ENCODE peak calls at places on chromosomes 13 and 19, in nine cellular contexts. L is HepG2, F is H1, O is K562, X is SK-N-SH, R is stomach, S is transverse colon, E is suprapubic skin, G is GM12878. H is an unnamed sample.
A peak's percentile ranks its signal among the peaks of the same experiment; 100 is the strongest.

GRCh38 chr19:38233740-38234251 is 9.8 kb upstream of the DPF1 start:
- DNase-seq in L (peak; percentile 58), O (peak; percentile 91), R (peak; percentile 90), F (no peak), G (no peak), S (peak; percentile 88), E (no peak), X (peak; percentile 88), H (peak; percentile 68)

GRCh38 chr19:16205205-16206045 is 7.7 kb downstream of the AP1M1 start:
- DNase-seq in F (no peak), S (no peak), R (no peak), E (no peak), O (no peak), X (peak; percentile 17), G (no peak), L (peak; percentile 24), H (peak; percentile 57)

GRCh38 chr13:89465366-89465765 is 1794.2 kb downstream of the SLITRK5 start:
- DNase-seq in E (no peak), X (no peak), O (no peak), L (no peak), S (no peak), R (no peak), G (peak; percentile 3), F (no peak), H (no peak)

GRCh38 chr13:94481966-94482365 is 2.5 kb upstream of the DCT start:
- DNase-seq in G (no peak), L (peak; percentile 10), S (no peak), O (no peak), F (no peak), X (no peak), R (no peak), E (no peak), H (no peak)

GRCh38 chr13:22002893-22003292 is 332.0 kb downstream of the FGF9 start:
- DNase-seq in F (no peak), X (no peak), L (no peak), S (no peak), G (no peak), O (no peak), E (no peak), R (no peak), H (no peak)

GRCh38 chr19:18738961-18739690 is 52.0 kb downstream of the COMP start:
- DNase-seq in L (no peak), G (no peak), E (no peak), F (no peak), O (no peak), S (no peak), R (no peak), X (no peak), H (no peak)

GRCh38 chr19:35673121-35673804 is 6.9 kb downstream of the UPK1A start:
- DNase-seq in F (peak; percentile 21), X (peak; percentile 84), S (peak; percentile 35), O (peak; percentile 52), E (no peak), R (peak; percentile 43), L (peak; percentile 24), G (no peak), H (no peak)

GRCh38 chr19:49997709-49998108 is 27.5 kb downstream of the VRK3 start:
- DNase-seq in L (peak; percentile 56), O (peak; percentile 51), E (no peak), G (peak; percentile 26), R (no peak), S (no peak), X (peak; percentile 78), F (no peak), H (no peak)

GRCh38 chr13:21139374-21139773 is 37.0 kb downstream of the SKA3 start:
- DNase-seq in S (peak; percentile 18), O (no peak), G (no peak), E (no peak), F (no peak), X (no peak), L (no peak), R (no peak), H (peak; percentile 43)

GRCh38 chr19:55087542-55087935 is 11.9 kb downstream of the EPS8L1 start:
- DNase-seq in F (no peak), L (no peak), X (no peak), E (peak; percentile 65), R (no peak), O (no peak), S (no peak), G (no peak), H (no peak)

GRCh38 chr13:32010137-32010536 is 21.4 kb upstream of the FRY start:
- DNase-seq in R (no peak), O (no peak), E (no peak), S (no peak), G (no peak), F (no peak), X (no peak), L (no peak), H (no peak)

GRCh38 chr19:51809787-51810186 is 14.8 kb downstream of the FPR3 start:
- DNase-seq in S (no peak), L (peak; percentile 21), O (no peak), X (no peak), G (no peak), R (no peak), F (no peak), E (no peak), H (no peak)

DNA sequence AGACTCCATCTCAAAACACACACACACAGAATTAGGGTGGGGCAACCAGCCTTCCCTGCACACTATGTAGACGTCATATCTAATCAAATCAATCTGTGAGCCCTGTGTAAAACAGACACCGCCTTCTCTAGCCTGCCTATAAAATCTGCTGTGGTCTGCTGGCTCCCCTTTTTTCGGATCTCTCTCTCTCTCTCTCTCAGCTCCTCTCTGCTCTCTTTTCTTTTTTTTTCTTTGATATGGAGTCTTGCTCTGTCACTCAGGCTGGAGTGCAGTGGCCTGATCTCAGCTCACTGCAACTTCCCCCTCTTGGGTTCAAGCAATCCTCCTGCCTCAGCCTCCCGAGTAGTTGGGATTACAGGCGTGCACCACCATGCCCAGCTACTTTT is 11.8 kb upstream of the CD70 start:
- DNase-seq in F (no peak), O (peak; percentile 60), L (no peak), G (no peak), S (no peak), R (no peak), X (no peak), E (no peak), H (no peak)
- TF ChIP-seq EP300 in F (no peak), O (no peak), L (no peak), G (no peak), S (no peak), R (no peak), X (no peak), E (no peak), H (no peak)

DNA sequence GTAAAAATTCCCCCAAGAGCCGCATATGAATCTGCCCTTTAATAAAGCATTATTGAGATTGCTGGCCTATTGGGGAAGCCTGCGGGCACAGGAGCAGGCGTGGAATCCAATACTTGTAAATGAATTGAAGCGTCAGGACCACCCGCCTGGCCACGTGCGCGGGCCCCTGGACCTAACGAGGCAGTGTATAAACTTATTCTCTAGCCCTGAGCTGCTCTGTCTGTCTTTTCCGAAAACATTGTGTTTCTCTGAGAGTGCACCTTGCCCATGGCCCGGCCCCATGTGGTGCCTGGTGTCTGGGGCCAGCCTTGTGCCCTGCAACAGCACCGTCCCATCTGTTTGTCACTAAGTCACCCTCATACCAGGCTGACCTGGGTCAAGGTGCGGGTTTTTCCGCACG is 14.4 kb downstream of the UBXN6 start:
- DNase-seq in S (no peak), G (no peak), R (no peak), X (no peak), L (no peak), E (no peak), O (no peak), F (no peak), H (no peak)
- H3K36me3 ChIP-seq in S (no peaks in the 10 kb centered on the region), G (peaks cover 29% of the 10 kb centered on the region), R (peaks cover 54% of the 10 kb centered on the region), X (peaks cover 42% of the 10 kb centered on the region), L (peaks cover 15% of the 10 kb centered on the region), E (peaks cover 42% of the 10 kb centered on the region), O (peaks cover 86% of the 10 kb centered on the region), F (peaks cover 28% of the 10 kb centered on the region), H (no peaks in the 10 kb centered on the region)

GRCh38 chr13:98504371-98504963 is 72.4 kb downstream of the STK24 start:
- DNase-seq in G (peak; percentile 56), R (no peak), L (no peak), X (no peak), S (no peak), E (no peak), O (no peak), F (no peak), H (no peak)

GRCh38 chr13:98509271-98510155 is 67.4 kb downstream of the STK24 start:
- DNase-seq in S (peak; percentile 76), G (peak; percentile 79), E (peak; percentile 84), O (peak; percentile 93), X (no peak), R (peak; percentile 66), L (peak; percentile 30), F (no peak), H (peak; percentile 47)

GRCh38 chr13:98506343-98507059 is 70.4 kb downstream of the STK24 start:
- DNase-seq in O (no peak), F (no peak), S (no peak), L (peak; percentile 61), R (no peak), X (no peak), E (peak; percentile 56), G (no peak), H (no peak)

GRCh38 chr13:98508280-98509074 is 68.4 kb downstream of the STK24 start:
- DNase-seq in G (no peak), O (no peak), E (no peak), S (no peak), F (no peak), X (no peak), L (peak; percentile 35), R (no peak), H (no peak)

GRCh38 chr13:98507060-98507797 is 69.7 kb downstream of the STK24 start:
- DNase-seq in G (no peak), S (peak; percentile 62), X (peak; percentile 55), L (peak; percentile 48), F (peak; percentile 62), R (peak; percentile 86), E (peak; percentile 80), O (peak; percentile 69), H (peak; percentile 76)
- H3K27ac ChIP-seq in G (peak overlapping the region; percentile 2), S (peak overlapping the region; percentile 78), X (peak overlapping the region; percentile 82), L (peak overlapping the region; percentile 92), F (no peak overlapping the region), R (peak overlapping the region; percentile 68), E (peak overlapping the region; percentile 73), O (no peak overlapping the region), H (no peak overlapping the region)

GRCh38 chr13:50417597-50417996 is 402.4 kb downstream of the KCNRG start:
- DNase-seq in F (no peak), O (no peak), E (no peak), S (no peak), L (no peak), R (no peak), X (no peak), G (no peak), H (no peak)
- TF ChIP-seq EP300 in F (no peak), O (no peak), E (no peak), S (no peak), L (no peak), R (no peak), X (no peak), G (no peak), H (no peak)